ENCODE peak calls at places on chromosomes 11 and 22, in eight cellular contexts. S is iPS DF 6.9, L is AG04449, X is AG08396, G is kidney glomerular epithelial cell, I is activated T-cell treated with anti-CD3 and anti-CD28 coated beads for 1 hour, H is IMR-90, D is naive B cell. V is an unnamed sample.

GRCh38 chr11:128776434-128777284 is 82.8 kb downstream of the FLI1 start:
- DNase-seq in S (peak), L (no peak), X (peak), G (no peak), I (no peak), H (peak), D (peak), V (peak)

GRCh38 chr22:37273126-37273845 is 9.0 kb upstream of the CYTH4 start:
- DNase-seq in S (no peak), L (no peak), X (peak), G (peak), I (no peak), H (peak), D (no peak), V (no peak)

GRCh38 chr11:70668204-70669202 is 270.2 kb downstream of the CTTN start:
- DNase-seq in S (no peak), L (no peak), X (peak), G (no peak), I (no peak), H (peak), D (no peak), V (no peak)

GRCh38 chr11:3341298-3341697 is 37.6 kb downstream of the ZNF195 start:
- DNase-seq in S (no peak), L (no peak), X (peak), G (no peak), I (peak), H (no peak), D (peak), V (peak)

GRCh38 chr11:87203907-87204602 is 166.3 kb downstream of the TMEM135 start:
- DNase-seq in S (no peak), L (no peak), X (no peak), G (no peak), I (no peak), H (no peak), D (no peak), V (no peak)

GRCh38 chr22:45608763-45609180 is 62.9 kb upstream of the ATXN10 start:
- DNase-seq in S (no peak), L (peak), X (peak), G (peak), I (no peak), H (peak), D (no peak), V (no peak)

GRCh38 chr22:20799449-20799848 is 25.5 kb downstream of the SERPIND1 start:
- DNase-seq in S (no peak), L (no peak), X (no peak), G (no peak), I (no peak), H (no peak), D (no peak), V (no peak)

GRCh38 chr11:16632295-16633200 is 105.9 kb upstream of the C11orf58 start:
- DNase-seq in S (no peak), L (no peak), X (no peak), G (peak), I (no peak), H (peak), D (no peak), V (peak)

GRCh38 chr11:33268945-33269567 is 11.9 kb downstream of the HIPK3 start:
- DNase-seq in S (no peak), L (no peak), X (no peak), G (no peak), I (no peak), H (peak), D (no peak), V (no peak)

GRCh38 chr11:73240190-73240781 is 22.2 kb downstream of the P2RY2 start:
- DNase-seq in S (no peak), L (no peak), X (peak), G (no peak), I (no peak), H (peak), D (no peak), V (no peak)

GRCh38 chr11:133732109-133732508 is 113.2 kb downstream of the SPATA19 start:
- DNase-seq in S (no peak), L (no peak), X (no peak), G (no peak), I (no peak), H (no peak), D (no peak), V (no peak)

GRCh38 chr22:31945478-31945815 is 1.1 kb downstream of the YWHAH start:
- DNase-seq in S (no peak), L (no peak), X (no peak), G (no peak), I (no peak), H (no peak), D (peak), V (peak)

GRCh38 chr11:75562836-75563484 is 907 bp downstream of the SERPINH1 start:
- DNase-seq in S (no peak), L (no peak), X (peak), G (peak), I (no peak), H (peak), D (no peak), V (no peak)

GRCh38 chr11:86408845-86409244 is 34.2 kb downstream of the CCDC81 start:
- DNase-seq in S (no peak), L (no peak), X (no peak), G (no peak), I (no peak), H (no peak), D (no peak), V (no peak)

GRCh38 chr11:60924110-60924905 is at the start of gene TMEM132A:
- DNase-seq in S (peak), L (no peak), X (peak), G (peak), I (no peak), H (peak), D (no peak), V (no peak)

GRCh38 chr22:38733329-38734202 is 22.2 kb downstream of the SUN2 start:
- DNase-seq in S (no peak), L (no peak), X (peak), G (no peak), I (peak), H (peak), D (peak), V (peak)

GRCh38 chr22:49577168-49578060 is 250.3 kb downstream of the BRD1 start:
- DNase-seq in S (no peak), L (no peak), X (no peak), G (no peak), I (no peak), H (no peak), D (no peak), V (no peak)

GRCh38 chr11:78310500-78310909 is 107.1 kb downstream of the GAB2 start:
- DNase-seq in S (no peak), L (no peak), X (peak), G (no peak), I (no peak), H (peak), D (no peak), V (peak)

GRCh38 chr22:43847376-43848289 is 14.7 kb downstream of the SULT4A1 start:
- DNase-seq in S (no peak), L (no peak), X (no peak), G (no peak), I (no peak), H (no peak), D (no peak), V (no peak)

GRCh38 chr11:35307221-35307621 is 112.1 kb downstream of the SLC1A2 start:
- DNase-seq in S (no peak), L (no peak), X (no peak), G (no peak), I (no peak), H (no peak), D (no peak), V (no peak)